ENCODE peak calls at places on chromosomes 3 and 15, in nine cellular contexts. D, M, U, R, X, T, W, J and I are unnamed samples.

GRCh38 chr3:177599331-177599730 is 402.0 kb upstream of the TBL1XR1 start:
- DNase-seq in D (no peak), M (no peak), U (no peak), R (no peak), X (no peak), T (no peak), W (no peak), J (no peak), I (no peak)

GRCh38 chr15:78146437-78147154 is 2.6 kb upstream of the IDH3A start:
- DNase-seq in D (no peak), M (no peak), U (no peak), R (no peak), X (no peak), T (no peak), W (no peak), J (peak), I (no peak)

GRCh38 chr3:126957776-126958637 is 24.9 kb upstream of the PLXNA1 start:
- DNase-seq in D (peak), M (no peak), U (no peak), R (no peak), X (no peak), T (no peak), W (no peak), J (no peak), I (no peak)

GRCh38 chr15:68783226-68784054 is 37.3 kb downstream of the ANP32A start:
- DNase-seq in D (peak), M (no peak), U (peak), R (peak), X (no peak), T (no peak), W (no peak), J (no peak), I (no peak)

GRCh38 chr3:38276081-38276916 is 5.8 kb upstream of the SLC22A14 start:
- DNase-seq in D (no peak), M (no peak), U (no peak), R (no peak), X (no peak), T (no peak), W (no peak), J (no peak), I (no peak)

GRCh38 chr3:171311784-171312183 is 148.4 kb downstream of the TNIK start:
- DNase-seq in D (no peak), M (no peak), U (no peak), R (no peak), X (no peak), T (no peak), W (no peak), J (no peak), I (no peak)

GRCh38 chr3:11434017-11434526 is 161.9 kb downstream of the ATG7 start:
- DNase-seq in D (no peak), M (peak), U (no peak), R (peak), X (peak), T (no peak), W (peak), J (peak), I (peak)

GRCh38 chr15:97317163-97317562 is 643.3 kb upstream of the ARRDC4 start:
- DNase-seq in D (no peak), M (no peak), U (no peak), R (no peak), X (no peak), T (no peak), W (no peak), J (no peak), I (no peak)

GRCh38 chr15:78854973-78855372 is 17.7 kb upstream of the MORF4L1 start:
- DNase-seq in D (peak), M (no peak), U (no peak), R (no peak), X (no peak), T (no peak), W (no peak), J (no peak), I (no peak)

GRCh38 chr3:194472290-194472920 is 14.4 kb downstream of the ATP13A3 start:
- DNase-seq in D (no peak), M (peak), U (no peak), R (peak), X (peak), T (no peak), W (peak), J (peak), I (no peak)

GRCh38 chr3:15645740-15646490 is 44.4 kb downstream of the BTD start:
- DNase-seq in D (no peak), M (no peak), U (no peak), R (peak), X (peak), T (peak), W (peak), J (peak), I (peak)

GRCh38 chr3:28317438-28318022 is 31.0 kb upstream of the ZCWPW2 start:
- DNase-seq in D (no peak), M (no peak), U (no peak), R (peak), X (peak), T (no peak), W (peak), J (peak), I (no peak)

GRCh38 chr15:83308671-83309070 is 24.2 kb upstream of the BNC1 start:
- DNase-seq in D (no peak), M (no peak), U (no peak), R (no peak), X (no peak), T (no peak), W (no peak), J (no peak), I (no peak)

GRCh38 chr15:77144492-77145070 is 73.7 kb upstream of the TSPAN3 start:
- DNase-seq in D (no peak), M (no peak), U (no peak), R (peak), X (peak), T (peak), W (peak), J (peak), I (peak)

GRCh38 chr15:90419738-90420487 is 31.9 kb downstream of the IQGAP1 start:
- DNase-seq in D (no peak), M (no peak), U (no peak), R (peak), X (peak), T (peak), W (peak), J (peak), I (no peak)

GRCh38 chr3:128504957-128505730 is 12.1 kb upstream of the GATA2 start:
- DNase-seq in D (no peak), M (no peak), U (no peak), R (no peak), X (no peak), T (no peak), W (no peak), J (no peak), I (no peak)

GRCh38 chr3:21435871-21436270 is 315.1 kb downstream of the ZNF385D start:
- DNase-seq in D (no peak), M (peak), U (no peak), R (no peak), X (peak), T (peak), W (peak), J (peak), I (peak)

GRCh38 chr15:58741032-58741431 is 8.5 kb downstream of the ADAM10 start:
- DNase-seq in D (no peak), M (no peak), U (no peak), R (no peak), X (no peak), T (no peak), W (no peak), J (no peak), I (no peak)

GRCh38 chr3:50539887-50540286 is 27.7 kb downstream of the C3orf18 start:
- DNase-seq in D (no peak), M (no peak), U (no peak), R (no peak), X (no peak), T (no peak), W (no peak), J (no peak), I (no peak)

GRCh38 chr3:113910966-113911365 is 36.8 kb upstream of the ZDHHC23 start:
- DNase-seq in D (no peak), M (no peak), U (no peak), R (no peak), X (peak), T (no peak), W (peak), J (peak), I (no peak)

GRCh38 chr3:49803464-49804140 is 541 bp downstream of the INKA1 start:
- DNase-seq in D (peak), M (peak), U (peak), R (peak), X (peak), T (no peak), W (no peak), J (no peak), I (no peak)

GRCh38 chr3:167814441-167814951 is 79.0 kb downstream of the SERPINI1 start:
- DNase-seq in D (no peak), M (peak), U (no peak), R (no peak), X (peak), T (peak), W (peak), J (peak), I (no peak)

GRCh38 chr3:79737530-79737929 is 30.3 kb downstream of the ROBO1 start:
- DNase-seq in D (no peak), M (no peak), U (no peak), R (no peak), X (no peak), T (no peak), W (no peak), J (no peak), I (no peak)

GRCh38 chr3:21273256-21273999 is 477.6 kb downstream of the ZNF385D start:
- DNase-seq in D (no peak), M (no peak), U (no peak), R (no peak), X (peak), T (peak), W (peak), J (peak), I (no peak)

GRCh38 chr15:38879909-38880471 is 315.4 kb upstream of the RASGRP1 start:
- DNase-seq in D (no peak), M (no peak), U (no peak), R (no peak), X (peak), T (no peak), W (peak), J (peak), I (no peak)

DNA sequence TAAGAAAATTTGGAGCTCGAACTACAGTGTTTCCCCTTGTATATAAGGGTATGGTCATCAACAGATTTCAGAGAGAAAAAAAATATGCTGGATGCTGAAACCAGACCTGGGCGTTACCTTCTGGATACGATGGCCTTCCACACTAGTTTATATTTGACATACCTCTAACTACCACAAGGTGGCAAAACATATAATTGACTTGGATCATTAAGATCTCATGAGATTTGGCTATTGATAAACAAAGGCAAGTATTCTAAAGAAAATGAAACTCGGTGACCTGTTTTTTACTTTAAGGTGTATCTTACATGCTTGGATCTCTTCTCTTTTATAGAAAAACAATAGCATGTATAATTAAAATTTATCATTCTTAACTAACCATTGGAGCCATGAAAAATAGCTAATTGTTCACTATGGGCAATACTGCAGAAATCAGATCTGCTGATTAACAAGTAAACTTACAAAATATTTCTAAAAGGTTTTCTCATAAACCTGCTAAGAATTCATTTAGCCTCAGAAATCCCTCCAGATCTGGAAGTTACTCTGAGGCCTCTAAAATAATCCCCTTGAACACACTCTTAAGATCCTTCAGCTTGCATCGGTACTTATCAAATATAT is 300.6 kb upstream of the KCNH8 start:
- DNase-seq in D (no peak), M (no peak), U (no peak), R (peak), X (no peak), T (no peak), W (no peak), J (no peak), I (no peak)
- TF ChIP-seq CTCF in D (no peak), M (no peak), U (peak), R (peak), X (no peak), T (peak), W (no peak), J (peak), I (peak)

GRCh38 chr15:51735211-51735610 is 2.2 kb downstream of the LYSMD2 start:
- DNase-seq in D (no peak), M (no peak), U (no peak), R (no peak), X (no peak), T (no peak), W (no peak), J (no peak), I (no peak)
- H3K4me3 ChIP-seq in D (no peak), M (no peak), U (no peak), R (no peak), X (no peak), T (no peak), W (no peak), J (no peak), I (no peak)

GRCh38 chr15:70427120-70427519 is 329.4 kb upstream of the TLE3 start:
- DNase-seq in D (no peak), M (no peak), U (no peak), R (no peak), X (no peak), T (no peak), W (no peak), J (no peak), I (no peak)
- TF ChIP-seq CTCF in D (no peak), M (no peak), U (no peak), R (no peak), X (no peak), T (no peak), W (no peak), J (no peak), I (no peak)

GRCh38 chr3:60079076-60079475 is 1029.3 kb upstream of the CFAP20DC start:
- DNase-seq in D (no peak), M (no peak), U (no peak), R (no peak), X (no peak), T (no peak), W (no peak), J (no peak), I (no peak)
- H3K4me3 ChIP-seq in D (no peak), M (no peak), U (no peak), R (no peak), X (no peak), T (no peak), W (no peak), J (no peak), I (no peak)